ENCODE peak calls at places on chromosomes 3 and 15, in nine cellular contexts. M is GM13977; H is CD8-positive, alpha-beta T cell; Z is esophagus muscularis mucosa; V is dorsolateral prefrontal cortex; B is GM23338; J is NB4; T is IMR-90; A is cardiac fibroblast. G is an unnamed sample.

GRCh38 chr3:196942915-196943277 is 568 bp upstream of the NCBP2 start:
- DNase-seq in J (no peak), M (peak), H (no peak), T (no peak), A (peak), Z (no peak), B (peak), V (no peak), G (no peak)

GRCh38 chr3:50254577-50255250 is 14.2 kb upstream of the SEMA3B start:
- DNase-seq in T (no peak), V (no peak), H (no peak), J (peak), B (peak), M (no peak), A (peak), Z (no peak), G (no peak)

GRCh38 chr3:39531066-39531465 is 63.6 kb downstream of the MOBP start:
- DNase-seq in M (no peak), A (peak), Z (no peak), T (no peak), H (no peak), B (no peak), V (no peak), J (no peak), G (no peak)

GRCh38 chr3:126459763-126460127 is 15.9 kb downstream of the ZXDC start:
- DNase-seq in V (no peak), Z (no peak), T (no peak), H (no peak), M (no peak), B (no peak), J (no peak), A (no peak), G (no peak)

GRCh38 chr3:43024183-43024865 is 45.2 kb downstream of the GASK1A start:
- DNase-seq in A (no peak), B (no peak), H (peak), T (no peak), V (no peak), J (peak), M (no peak), Z (no peak), G (no peak)

GRCh38 chr15:86327230-86327865 is 247.7 kb downstream of the AGBL1 start:
- DNase-seq in V (no peak), A (no peak), J (no peak), Z (no peak), B (no peak), T (no peak), H (no peak), M (no peak), G (no peak)

GRCh38 chr3:101695779-101696372 is 9.4 kb upstream of the RPL24 start:
- DNase-seq in M (no peak), B (peak), A (peak), H (peak), T (peak), Z (no peak), V (no peak), J (peak), G (no peak)

GRCh38 chr3:149589332-149589731 is 68.5 kb downstream of the WWTR1 start:
- DNase-seq in A (peak), Z (no peak), J (peak), T (peak), M (no peak), B (no peak), H (no peak), V (no peak), G (no peak)

GRCh38 chr15:68335251-68335650 is 57.7 kb downstream of the FEM1B start:
- DNase-seq in B (no peak), Z (no peak), J (no peak), A (no peak), M (no peak), T (no peak), V (no peak), H (no peak), G (no peak)

GRCh38 chr15:68052431-68052830 is 1.7 kb upstream of the PIAS1 start:
- DNase-seq in A (no peak), J (no peak), M (no peak), H (no peak), B (no peak), V (no peak), T (peak), Z (no peak), G (no peak)

GRCh38 chr15:24823473-24823872 is 131.3 kb upstream of the SNRPN start:
- DNase-seq in V (peak), T (no peak), J (no peak), M (no peak), H (no peak), A (no peak), B (peak), Z (no peak), G (peak)

GRCh38 chr3:184314700-184315505 is 497 bp downstream of the EIF4G1 start:
- DNase-seq in M (peak), Z (peak), T (peak), J (peak), A (peak), H (peak), B (peak), V (peak), G (peak)

GRCh38 chr3:18445421-18446066 is 20.4 kb upstream of the SATB1 start:
- DNase-seq in J (peak), V (no peak), H (peak), B (peak), T (no peak), A (no peak), Z (no peak), M (peak), G (no peak)

GRCh38 chr15:63348392-63348791 is 33.3 kb downstream of the CA12 start:
- DNase-seq in J (no peak), T (peak), M (no peak), V (no peak), H (no peak), B (no peak), Z (no peak), A (peak), G (no peak)

GRCh38 chr3:188507244-188507720 is 353.3 kb downstream of the LPP start:
- DNase-seq in M (no peak), A (peak), B (peak), J (peak), V (peak), T (peak), Z (no peak), H (no peak), G (no peak)

GRCh38 chr15:96354731-96355560 is 24.4 kb downstream of the NR2F2 start:
- DNase-seq in A (peak), Z (no peak), J (peak), M (no peak), V (no peak), B (no peak), H (no peak), T (peak), G (no peak)

GRCh38 chr3:39196671-39197446 is 4.5 kb upstream of the XIRP1 start:
- DNase-seq in Z (no peak), T (peak), B (no peak), V (no peak), H (no peak), M (no peak), J (no peak), A (no peak), G (no peak)

GRCh38 chr3:53550005-53550620 is 55.7 kb downstream of the CACNA1D start:
- DNase-seq in V (no peak), H (no peak), T (no peak), B (no peak), J (no peak), A (no peak), M (no peak), Z (peak), G (no peak)

GRCh38 chr3:66904816-66905543 is 93.1 kb upstream of the KBTBD8 start:
- DNase-seq in A (no peak), H (no peak), T (peak), M (no peak), B (no peak), V (no peak), J (peak), Z (no peak), G (no peak)

GRCh38 chr3:121995190-121996137 is 26.6 kb downstream of the ILDR1 start:
- DNase-seq in M (no peak), Z (no peak), T (peak), A (peak), H (peak), B (peak), J (peak), V (peak), G (no peak)
- TF ChIP-seq CTCF in M (peak), Z (peak), T (peak), A (peak), H (no peak), B (peak), J (peak), V (no peak), G (peak)

DNA sequence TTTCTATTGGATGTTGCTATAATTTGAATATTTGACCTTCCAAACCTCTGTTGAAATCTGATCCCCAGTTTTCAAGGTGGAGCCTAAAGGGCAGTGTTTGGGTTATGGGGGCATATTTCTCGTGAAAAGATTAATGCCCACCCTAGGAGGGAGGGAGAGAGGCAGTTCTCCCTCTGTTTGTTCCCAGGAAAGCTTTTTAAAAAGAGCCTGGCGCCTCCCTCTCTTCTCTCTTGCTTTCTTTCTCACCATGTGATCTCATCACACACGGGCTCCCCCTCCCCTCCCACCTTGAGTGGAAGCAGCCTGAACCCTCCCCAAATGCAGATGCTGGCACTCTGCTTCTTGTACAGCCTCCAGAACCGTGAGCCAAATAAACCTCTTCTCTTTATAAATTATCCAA is 12.4 kb upstream of the GABRA5 start:
- DNase-seq in Z (no peak), V (no peak), J (no peak), H (no peak), A (no peak), M (no peak), T (no peak), B (no peak), G (no peak)
- TF ChIP-seq CTCF in Z (no peak), V (no peak), J (no peak), H (no peak), A (no peak), M (no peak), T (no peak), B (no peak), G (no peak)

GRCh38 chr15:42444415-42445063 is 46.4 kb downstream of the ZNF106 start:
- DNase-seq in B (peak), M (no peak), J (no peak), H (no peak), T (no peak), V (no peak), A (peak), Z (no peak), G (no peak)
- TF ChIP-seq CTCF in B (no peak), M (no peak), J (no peak), H (no peak), T (no peak), V (no peak), A (no peak), Z (no peak), G (no peak)

GRCh38 chr3:48634661-48635221 is 520 bp downstream of the SLC26A6 start:
- DNase-seq in M (peak), T (peak), V (no peak), Z (no peak), B (peak), J (peak), H (peak), A (peak), G (no peak)
- TF ChIP-seq CTCF in M (no peak), T (no peak), V (no peak), Z (no peak), B (no peak), J (no peak), H (no peak), A (no peak), G (no peak)

DNA sequence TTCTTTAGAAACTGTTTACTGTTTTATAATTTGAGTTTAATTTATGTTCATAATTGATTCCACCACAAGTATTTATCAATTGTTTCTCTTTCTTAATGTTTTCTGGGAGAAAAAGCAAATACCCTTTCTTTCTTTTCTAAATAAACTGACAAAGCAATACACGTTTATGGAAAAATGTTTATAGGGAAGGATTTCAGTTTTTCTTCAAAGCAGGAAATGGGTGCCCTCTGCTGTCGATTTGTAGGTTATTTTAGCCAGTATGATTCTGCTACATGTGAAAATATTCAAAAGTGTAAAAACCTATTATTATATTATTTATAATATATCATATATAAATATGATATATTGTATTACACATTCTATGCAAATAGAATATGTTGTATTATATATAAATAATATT is 921.0 kb upstream of the ROBO1 start:
- DNase-seq in B (peak), M (no peak), T (no peak), Z (no peak), J (peak), H (no peak), A (peak), V (no peak), G (no peak)
- TF ChIP-seq CTCF in B (peak), M (peak), T (peak), Z (no peak), J (no peak), H (no peak), A (peak), V (peak), G (peak)

DNA sequence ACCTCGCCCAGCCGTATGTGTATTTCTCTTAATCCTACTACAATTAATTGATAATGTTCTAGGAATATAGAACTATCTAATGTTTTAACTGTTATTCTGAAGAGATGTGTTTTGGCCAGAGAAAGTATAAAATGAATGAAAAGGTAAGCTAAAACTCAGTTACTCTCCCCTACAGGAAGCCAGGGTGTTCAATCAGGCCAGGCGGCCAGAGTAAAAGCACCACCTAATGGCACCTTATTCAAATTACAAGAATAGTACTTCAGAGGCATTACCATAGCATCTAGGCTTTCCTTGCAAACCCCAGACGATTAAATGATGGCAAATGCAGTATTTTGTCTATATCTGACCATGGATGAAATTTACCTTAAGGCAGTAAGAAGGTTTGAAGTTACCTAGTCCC is 10.4 kb downstream of the SLC12A8 start:
- DNase-seq in M (peak), V (no peak), J (peak), T (peak), H (no peak), A (peak), B (peak), Z (no peak), G (no peak)
- TF ChIP-seq CTCF in M (peak), V (no peak), J (peak), T (peak), H (no peak), A (peak), B (peak), Z (peak), G (no peak)

GRCh38 chr3:143037867-143038266 is 36.5 kb downstream of the U2SURP start:
- DNase-seq in M (no peak), B (peak), H (no peak), J (peak), A (no peak), Z (no peak), T (no peak), V (no peak), G (no peak)
- TF ChIP-seq CTCF in M (no peak), B (no peak), H (no peak), J (no peak), A (peak), Z (no peak), T (peak), V (no peak), G (no peak)

DNA sequence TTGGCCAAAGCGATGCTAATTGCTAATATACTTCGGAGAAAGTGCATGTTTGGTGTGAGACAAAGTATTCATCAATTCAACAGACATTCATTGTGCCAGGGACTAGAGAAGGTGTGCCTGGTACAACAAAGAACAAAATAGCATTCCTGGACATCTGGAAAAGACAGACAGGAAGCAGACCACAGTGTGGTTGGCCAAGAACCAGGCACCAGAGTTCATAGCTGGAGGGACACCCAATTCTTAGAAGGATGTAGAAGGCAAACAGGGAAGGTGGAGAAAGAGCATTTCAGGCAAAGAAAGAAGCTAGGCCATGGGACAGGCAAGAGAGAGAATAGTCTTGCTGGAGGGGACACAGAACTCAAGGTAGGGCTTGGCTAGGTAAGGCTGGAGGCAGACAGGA is 105.8 kb upstream of the ETV5 start:
- DNase-seq in B (no peak), Z (no peak), T (no peak), M (no peak), V (no peak), A (no peak), H (no peak), J (no peak), G (no peak)
- TF ChIP-seq CTCF in B (no peak), Z (no peak), T (no peak), M (no peak), V (no peak), A (no peak), H (no peak), J (no peak), G (no peak)